ENCODE peak calls at places on chromosome 1, in eight cellular contexts. H is AG04449, Z is PC-3, C is MCF 10A, L is endothelial cell, Q is brain microvascular endothelial cell, J is HFFc6, A is esophagus muscularis mucosa. D is an unnamed sample.

GRCh38 chr1:186014370-186015030 is 280.3 kb downstream of the HMCN1 start:
- DNase-seq in C (no peak), H (peak), Z (no peak), L (no peak), J (peak), A (no peak), Q (peak), D (peak)

GRCh38 chr1:93446837-93447451 is 974 bp upstream of the FNBP1L start:
- DNase-seq in Q (no peak), C (peak), J (no peak), Z (peak), H (no peak), A (no peak), L (no peak), D (peak)

GRCh38 chr1:154975409-154976205 is 1.1 kb downstream of the CKS1B start:
- DNase-seq in A (no peak), C (peak), J (peak), Q (peak), L (peak), Z (no peak), H (no peak), D (peak)

GRCh38 chr1:82695443-82695842 is 894.7 kb downstream of the ADGRL2 start:
- DNase-seq in L (no peak), C (peak), J (no peak), H (no peak), Q (no peak), A (no peak), Z (no peak), D (peak)

GRCh38 chr1:68051475-68051874 is 1.0 kb upstream of the DIRAS3 start:
- DNase-seq in H (no peak), J (peak), A (no peak), L (peak), C (no peak), Q (peak), Z (no peak), D (peak)

GRCh38 chr1:6580588-6581270 is 935 bp downstream of the ZBTB48 start:
- DNase-seq in H (no peak), C (no peak), Z (peak), A (no peak), J (no peak), L (peak), Q (no peak), D (no peak)

GRCh38 chr1:241917487-241917886 is 40.1 kb upstream of the BECN2 start:
- DNase-seq in L (no peak), J (no peak), Q (no peak), Z (no peak), H (no peak), A (no peak), C (no peak), D (no peak)

GRCh38 chr1:44811714-44812151 is 3.4 kb downstream of the BTBD19 start:
- DNase-seq in J (peak), Q (peak), H (peak), C (no peak), L (no peak), Z (no peak), A (no peak), D (peak)

GRCh38 chr1:236395780-236396664 is 1.9 kb downstream of the EDARADD start:
- DNase-seq in Q (no peak), J (no peak), Z (no peak), H (no peak), A (no peak), C (peak), L (peak), D (no peak)

GRCh38 chr1:109620890-109621289 is 1.3 kb downstream of the AMPD2 start:
- DNase-seq in Q (peak), C (peak), Z (peak), A (peak), J (peak), H (peak), L (peak), D (peak)

GRCh38 chr1:223411309-223411708 is 18.1 kb downstream of the CCDC185 start:
- DNase-seq in A (no peak), C (no peak), Z (no peak), H (peak), Q (no peak), J (peak), L (no peak), D (peak)

DNA sequence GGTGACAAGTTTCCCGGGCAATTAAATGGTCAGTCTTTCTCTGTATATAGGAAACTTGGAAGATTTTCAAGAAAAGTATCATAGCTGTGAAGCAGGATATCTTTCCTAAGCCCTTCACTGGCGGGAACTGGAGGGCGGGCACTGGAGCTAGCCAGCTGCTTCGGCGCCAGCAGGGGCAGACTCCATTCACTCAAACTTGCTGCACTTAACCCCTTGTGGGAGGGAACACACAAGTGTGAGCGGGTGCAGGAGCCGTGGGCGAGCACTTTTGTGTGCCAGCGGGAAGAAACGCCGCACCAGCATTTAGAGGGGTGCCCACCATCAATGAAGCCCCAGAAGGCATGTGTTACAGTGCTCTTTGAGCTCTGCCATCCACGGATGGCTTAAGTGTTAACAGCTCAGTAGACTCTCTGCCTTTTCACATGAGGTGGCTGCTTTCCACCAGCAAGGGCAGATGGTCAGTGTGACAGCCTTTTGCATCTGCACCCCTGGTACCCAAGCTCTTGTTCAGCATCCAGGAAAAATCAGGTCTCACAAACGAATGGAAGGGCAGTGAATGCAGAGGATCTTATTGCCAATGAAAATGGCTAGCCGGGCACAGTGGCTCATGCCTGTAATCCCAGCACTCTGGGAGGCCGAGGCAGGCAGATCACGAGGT is 232.0 kb upstream of the KAZN start:
- DNase-seq in Z (no peak), C (no peak), A (no peak), L (peak), J (no peak), Q (no peak), H (no peak), D (no peak)
- TF ChIP-seq CTCF in Z (no peak), C (no peak), A (no peak), L (no peak), J (no peak), Q (no peak), H (no peak), D (no peak)

GRCh38 chr1:92080128-92080985 is at the start of gene BTBD8:
- DNase-seq in Z (peak), J (peak), L (peak), Q (peak), A (peak), H (no peak), C (peak), D (peak)
- TF ChIP-seq CTCF in Z (no peak), J (peak), L (no peak), Q (no peak), A (no peak), H (no peak), C (no peak), D (no peak)

GRCh38 chr1:25616080-25616931 is at the start of gene MAN1C1:
- DNase-seq in L (peak), C (peak), Z (peak), Q (peak), A (peak), H (no peak), J (peak), D (peak)
- TF ChIP-seq CTCF in L (peak), C (no peak), Z (peak), Q (peak), A (peak), H (peak), J (peak), D (peak)

DNA sequence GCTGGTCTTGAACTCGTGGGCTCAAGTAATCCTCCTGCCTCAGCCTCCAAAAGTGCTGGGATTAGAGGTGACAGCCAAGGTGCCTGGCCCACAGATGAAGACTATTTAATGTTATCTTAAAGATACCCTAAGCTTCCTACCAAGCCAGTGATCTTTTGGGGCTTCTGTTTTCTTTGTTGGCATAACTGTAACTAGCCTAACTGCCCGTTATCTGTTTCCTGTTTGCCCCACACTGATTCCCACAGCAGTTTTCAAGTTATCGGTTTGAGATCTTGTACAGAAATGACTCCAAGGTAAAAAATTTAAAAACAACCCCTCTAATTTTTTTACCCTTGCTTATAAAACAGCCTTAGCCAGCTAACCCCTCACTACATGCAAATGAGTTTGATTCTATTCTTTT is 12.4 kb downstream of the SELL start:
- DNase-seq in L (no peak), Z (no peak), C (no peak), A (no peak), Q (no peak), J (no peak), H (no peak), D (no peak)
- TF ChIP-seq CTCF in L (no peak), Z (no peak), C (no peak), A (no peak), Q (no peak), J (no peak), H (no peak), D (no peak)

DNA sequence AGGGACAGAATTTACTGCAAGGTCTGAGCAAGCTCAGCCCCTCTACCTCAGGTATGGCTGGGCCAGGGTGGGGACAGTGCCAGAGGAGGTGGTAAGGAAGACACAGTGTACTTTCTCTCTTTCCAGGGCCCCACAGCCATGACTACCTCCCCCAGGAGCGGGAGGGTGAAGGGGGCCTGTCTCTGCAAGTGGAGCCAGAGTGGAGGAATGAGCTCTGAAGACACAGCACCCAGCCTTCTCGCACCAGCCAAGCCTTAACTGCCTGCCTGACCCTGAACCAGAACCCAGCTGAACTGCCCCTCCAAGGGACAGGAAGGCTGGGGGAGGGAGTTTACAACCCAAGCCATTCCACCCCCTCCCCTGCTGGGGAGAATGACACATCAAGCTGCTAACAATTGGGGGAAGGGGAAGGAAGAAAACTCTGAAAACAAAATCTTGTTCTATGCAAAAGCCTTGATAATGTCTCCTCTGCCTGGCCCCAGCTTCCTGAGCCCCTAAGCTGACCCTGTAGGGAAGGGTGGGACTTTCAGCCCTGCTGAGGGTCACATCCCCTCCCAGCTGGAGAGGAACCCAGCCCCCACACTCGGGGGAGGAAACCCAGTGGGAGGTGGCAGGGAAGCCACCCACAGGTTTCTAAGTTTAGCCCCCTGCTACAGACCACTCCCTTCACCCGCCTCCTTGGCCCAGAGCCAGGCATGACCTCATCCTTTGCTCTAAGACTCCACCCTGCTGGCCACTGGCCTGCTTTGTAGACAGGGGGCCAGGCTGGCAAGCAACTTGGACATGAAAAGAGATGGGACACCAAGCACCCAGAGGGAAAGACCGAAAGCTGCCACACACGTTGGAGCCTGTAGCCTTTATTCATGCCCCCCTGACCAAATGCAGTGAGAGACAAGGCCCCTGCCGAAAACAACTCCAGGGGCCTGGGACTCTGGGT is 6.4 kb downstream of the RHOC start:
- DNase-seq in Z (peak), A (peak), C (peak), H (peak), Q (peak), J (peak), L (peak), D (peak)
- TF ChIP-seq CTCF in Z (no peak), A (no peak), C (no peak), H (peak), Q (peak), J (peak), L (no peak), D (no peak)

GRCh38 chr1:117815926-117816325 is 113.5 kb downstream of the GDAP2 start:
- DNase-seq in Q (no peak), Z (peak), C (no peak), H (no peak), J (no peak), A (no peak), L (no peak), D (no peak)
- TF ChIP-seq CTCF in Q (peak), Z (peak), C (no peak), H (no peak), J (peak), A (no peak), L (no peak), D (no peak)

GRCh38 chr1:100832676-100833469 is 61.8 kb downstream of the EXTL2 start:
- DNase-seq in L (no peak), J (no peak), Z (no peak), Q (no peak), A (no peak), H (no peak), C (no peak), D (no peak)
- TF ChIP-seq CTCF in L (no peak), J (no peak), Z (no peak), Q (no peak), A (no peak), H (no peak), C (no peak), D (no peak)

DNA sequence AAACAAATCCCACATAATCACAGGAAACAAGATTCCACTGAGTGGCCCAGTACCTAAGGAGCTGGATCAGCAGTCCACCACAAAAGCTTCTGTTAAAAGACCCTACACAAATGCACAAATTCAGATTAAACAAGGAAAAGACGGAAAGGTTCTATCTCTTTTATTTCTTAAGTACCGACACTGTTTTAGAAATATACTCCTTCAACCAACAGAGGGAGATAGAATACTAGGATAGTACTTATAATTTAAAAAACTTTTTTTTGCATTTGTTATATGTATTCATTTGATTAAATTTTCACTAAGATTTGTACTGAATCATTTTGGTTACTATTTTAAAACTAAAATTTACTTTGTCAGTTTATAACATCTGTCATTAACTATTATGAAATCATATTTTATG is 12.5 kb downstream of the CDC7 start:
- DNase-seq in H (no peak), A (no peak), J (peak), L (no peak), Q (no peak), C (no peak), Z (peak), D (no peak)
- TF ChIP-seq CTCF in H (no peak), A (peak), J (peak), L (no peak), Q (peak), C (no peak), Z (peak), D (no peak)